ENCODE peak calls at places on chromosomes 11 and 22, in ten cellular contexts. One of them, this sample, is unnamed.

GRCh38 chr11:18455686-18456372 is at the start of gene LDHAL6A:
- DNase-seq in midbrain: no peak
- DNase-seq in fibroblast of the aortic adventitia: no peak
- DNase-seq in left kidney: peak
- DNase-seq in NCI-H748 treated with DMSO at 0.1 percent for 48 hours: no peak
- DNase-seq in sciatic nerve: no peak
- DNase-seq in naive thymus-derived CD4-positive, alpha-beta T cell: no peak
- DNase-seq in EL: no peak
- DNase-seq in stimulated activated naive CD8-positive, alpha-beta T cell treated with anti-CD3 and anti-CD28 coated beads, Interleukin-15, Interleukin-2, amounts not matched to agents 100 U/mL and 50 U/mL, for 24 hours: no peak
- DNase-seq in dorsolateral prefrontal cortex: no peak
- DNase-seq in this sample: no peak

GRCh38 chr22:20080445-20080775 is 369 bp downstream of the DGCR8 start:
- DNase-seq in midbrain: no peak
- DNase-seq in fibroblast of the aortic adventitia: peak
- DNase-seq in left kidney: peak
- DNase-seq in NCI-H748 treated with DMSO at 0.1 percent for 48 hours: no peak
- DNase-seq in sciatic nerve: peak
- DNase-seq in naive thymus-derived CD4-positive, alpha-beta T cell: peak
- DNase-seq in EL: peak
- DNase-seq in stimulated activated naive CD8-positive, alpha-beta T cell treated with anti-CD3 and anti-CD28 coated beads, Interleukin-15, Interleukin-2, amounts not matched to agents 100 U/mL and 50 U/mL, for 24 hours: peak
- DNase-seq in dorsolateral prefrontal cortex: no peak
- DNase-seq in this sample: peak

GRCh38 chr11:79331251-79331901 is 109.5 kb downstream of the TENM4 start:
- DNase-seq in midbrain: no peak
- DNase-seq in fibroblast of the aortic adventitia: no peak
- DNase-seq in left kidney: peak
- DNase-seq in NCI-H748 treated with DMSO at 0.1 percent for 48 hours: no peak
- DNase-seq in sciatic nerve: no peak
- DNase-seq in naive thymus-derived CD4-positive, alpha-beta T cell: no peak
- DNase-seq in EL: no peak
- DNase-seq in stimulated activated naive CD8-positive, alpha-beta T cell treated with anti-CD3 and anti-CD28 coated beads, Interleukin-15, Interleukin-2, amounts not matched to agents 100 U/mL and 50 U/mL, for 24 hours: no peak
- DNase-seq in dorsolateral prefrontal cortex: no peak
- DNase-seq in this sample: no peak

GRCh38 chr11:94948070-94948617 is 25.2 kb downstream of the CWC15 start:
- DNase-seq in midbrain: no peak
- DNase-seq in fibroblast of the aortic adventitia: peak
- DNase-seq in left kidney: peak
- DNase-seq in NCI-H748 treated with DMSO at 0.1 percent for 48 hours: no peak
- DNase-seq in sciatic nerve: no peak
- DNase-seq in naive thymus-derived CD4-positive, alpha-beta T cell: no peak
- DNase-seq in EL: peak
- DNase-seq in stimulated activated naive CD8-positive, alpha-beta T cell treated with anti-CD3 and anti-CD28 coated beads, Interleukin-15, Interleukin-2, amounts not matched to agents 100 U/mL and 50 U/mL, for 24 hours: no peak
- DNase-seq in dorsolateral prefrontal cortex: no peak
- DNase-seq in this sample: no peak

GRCh38 chr11:27926981-27927481 is 180.9 kb downstream of the KIF18A start:
- DNase-seq in midbrain: no peak
- DNase-seq in fibroblast of the aortic adventitia: peak
- DNase-seq in left kidney: no peak
- DNase-seq in NCI-H748 treated with DMSO at 0.1 percent for 48 hours: no peak
- DNase-seq in sciatic nerve: no peak
- DNase-seq in naive thymus-derived CD4-positive, alpha-beta T cell: no peak
- DNase-seq in EL: peak
- DNase-seq in stimulated activated naive CD8-positive, alpha-beta T cell treated with anti-CD3 and anti-CD28 coated beads, Interleukin-15, Interleukin-2, amounts not matched to agents 100 U/mL and 50 U/mL, for 24 hours: no peak
- DNase-seq in dorsolateral prefrontal cortex: no peak
- DNase-seq in this sample: no peak

GRCh38 chr11:2779499-2779980 is 79.7 kb upstream of the KCNQ1OT1 start:
- DNase-seq in midbrain: no peak
- DNase-seq in fibroblast of the aortic adventitia: no peak
- DNase-seq in left kidney: peak
- DNase-seq in NCI-H748 treated with DMSO at 0.1 percent for 48 hours: no peak
- DNase-seq in sciatic nerve: no peak
- DNase-seq in naive thymus-derived CD4-positive, alpha-beta T cell: no peak
- DNase-seq in EL: no peak
- DNase-seq in stimulated activated naive CD8-positive, alpha-beta T cell treated with anti-CD3 and anti-CD28 coated beads, Interleukin-15, Interleukin-2, amounts not matched to agents 100 U/mL and 50 U/mL, for 24 hours: no peak
- DNase-seq in dorsolateral prefrontal cortex: no peak
- DNase-seq in this sample: peak

GRCh38 chr22:20212754-20213699 is 55.1 kb downstream of the RTN4R start:
- DNase-seq in midbrain: no peak
- DNase-seq in fibroblast of the aortic adventitia: no peak
- DNase-seq in left kidney: no peak
- DNase-seq in NCI-H748 treated with DMSO at 0.1 percent for 48 hours: no peak
- DNase-seq in sciatic nerve: no peak
- DNase-seq in naive thymus-derived CD4-positive, alpha-beta T cell: no peak
- DNase-seq in EL: no peak
- DNase-seq in stimulated activated naive CD8-positive, alpha-beta T cell treated with anti-CD3 and anti-CD28 coated beads, Interleukin-15, Interleukin-2, amounts not matched to agents 100 U/mL and 50 U/mL, for 24 hours: no peak
- DNase-seq in dorsolateral prefrontal cortex: peak
- DNase-seq in this sample: no peak

GRCh38 chr11:120054753-120055045 is 83.2 kb downstream of the TRIM29 start:
- DNase-seq in midbrain: no peak
- DNase-seq in fibroblast of the aortic adventitia: no peak
- DNase-seq in left kidney: no peak
- DNase-seq in NCI-H748 treated with DMSO at 0.1 percent for 48 hours: no peak
- DNase-seq in sciatic nerve: no peak
- DNase-seq in naive thymus-derived CD4-positive, alpha-beta T cell: no peak
- DNase-seq in EL: no peak
- DNase-seq in stimulated activated naive CD8-positive, alpha-beta T cell treated with anti-CD3 and anti-CD28 coated beads, Interleukin-15, Interleukin-2, amounts not matched to agents 100 U/mL and 50 U/mL, for 24 hours: no peak
- DNase-seq in dorsolateral prefrontal cortex: no peak
- DNase-seq in this sample: peak

GRCh38 chr11:726278-726915 is 20.4 kb downstream of the EPS8L2 start:
- DNase-seq in midbrain: no peak
- DNase-seq in fibroblast of the aortic adventitia: peak
- DNase-seq in left kidney: peak
- DNase-seq in NCI-H748 treated with DMSO at 0.1 percent for 48 hours: peak
- DNase-seq in sciatic nerve: peak
- DNase-seq in naive thymus-derived CD4-positive, alpha-beta T cell: no peak
- DNase-seq in EL: no peak
- DNase-seq in stimulated activated naive CD8-positive, alpha-beta T cell treated with anti-CD3 and anti-CD28 coated beads, Interleukin-15, Interleukin-2, amounts not matched to agents 100 U/mL and 50 U/mL, for 24 hours: peak
- DNase-seq in dorsolateral prefrontal cortex: no peak
- DNase-seq in this sample: peak

GRCh38 chr11:42766191-42766590 is 545.6 kb upstream of the API5 start:
- DNase-seq in midbrain: no peak
- DNase-seq in fibroblast of the aortic adventitia: no peak
- DNase-seq in left kidney: peak
- DNase-seq in NCI-H748 treated with DMSO at 0.1 percent for 48 hours: no peak
- DNase-seq in sciatic nerve: no peak
- DNase-seq in naive thymus-derived CD4-positive, alpha-beta T cell: no peak
- DNase-seq in EL: no peak
- DNase-seq in stimulated activated naive CD8-positive, alpha-beta T cell treated with anti-CD3 and anti-CD28 coated beads, Interleukin-15, Interleukin-2, amounts not matched to agents 100 U/mL and 50 U/mL, for 24 hours: no peak
- DNase-seq in dorsolateral prefrontal cortex: no peak
- DNase-seq in this sample: no peak

GRCh38 chr11:119093951-119094815 is 7.5 kb downstream of the DPAGT1 start:
- DNase-seq in midbrain: peak
- DNase-seq in fibroblast of the aortic adventitia: peak
- DNase-seq in left kidney: peak
- DNase-seq in NCI-H748 treated with DMSO at 0.1 percent for 48 hours: no peak
- DNase-seq in sciatic nerve: no peak
- DNase-seq in naive thymus-derived CD4-positive, alpha-beta T cell: peak
- DNase-seq in EL: peak
- DNase-seq in stimulated activated naive CD8-positive, alpha-beta T cell treated with anti-CD3 and anti-CD28 coated beads, Interleukin-15, Interleukin-2, amounts not matched to agents 100 U/mL and 50 U/mL, for 24 hours: peak
- DNase-seq in dorsolateral prefrontal cortex: no peak
- DNase-seq in this sample: peak

GRCh38 chr11:64856382-64857227 is 12.2 kb upstream of the CDC42BPG start:
- DNase-seq in midbrain: peak
- DNase-seq in fibroblast of the aortic adventitia: peak
- DNase-seq in left kidney: no peak
- DNase-seq in NCI-H748 treated with DMSO at 0.1 percent for 48 hours: no peak
- DNase-seq in sciatic nerve: no peak
- DNase-seq in naive thymus-derived CD4-positive, alpha-beta T cell: no peak
- DNase-seq in EL: peak
- DNase-seq in stimulated activated naive CD8-positive, alpha-beta T cell treated with anti-CD3 and anti-CD28 coated beads, Interleukin-15, Interleukin-2, amounts not matched to agents 100 U/mL and 50 U/mL, for 24 hours: peak
- DNase-seq in dorsolateral prefrontal cortex: no peak
- DNase-seq in this sample: peak

GRCh38 chr11:13775471-13775870 is 107.0 kb downstream of the FAR1 start:
- DNase-seq in midbrain: no peak
- DNase-seq in fibroblast of the aortic adventitia: no peak
- DNase-seq in left kidney: no peak
- DNase-seq in NCI-H748 treated with DMSO at 0.1 percent for 48 hours: no peak
- DNase-seq in sciatic nerve: no peak
- DNase-seq in naive thymus-derived CD4-positive, alpha-beta T cell: no peak
- DNase-seq in EL: no peak
- DNase-seq in stimulated activated naive CD8-positive, alpha-beta T cell treated with anti-CD3 and anti-CD28 coated beads, Interleukin-15, Interleukin-2, amounts not matched to agents 100 U/mL and 50 U/mL, for 24 hours: no peak
- DNase-seq in dorsolateral prefrontal cortex: no peak
- DNase-seq in this sample: no peak

GRCh38 chr11:44868021-44868420 is 82.7 kb downstream of the TP53I11 start:
- DNase-seq in midbrain: no peak
- DNase-seq in fibroblast of the aortic adventitia: no peak
- DNase-seq in left kidney: no peak
- DNase-seq in NCI-H748 treated with DMSO at 0.1 percent for 48 hours: no peak
- DNase-seq in sciatic nerve: no peak
- DNase-seq in naive thymus-derived CD4-positive, alpha-beta T cell: no peak
- DNase-seq in EL: no peak
- DNase-seq in stimulated activated naive CD8-positive, alpha-beta T cell treated with anti-CD3 and anti-CD28 coated beads, Interleukin-15, Interleukin-2, amounts not matched to agents 100 U/mL and 50 U/mL, for 24 hours: no peak
- DNase-seq in dorsolateral prefrontal cortex: no peak
- DNase-seq in this sample: no peak

GRCh38 chr11:21037836-21038235 is 368.4 kb downstream of the NELL1 start:
- DNase-seq in midbrain: no peak
- DNase-seq in fibroblast of the aortic adventitia: no peak
- DNase-seq in left kidney: peak
- DNase-seq in NCI-H748 treated with DMSO at 0.1 percent for 48 hours: no peak
- DNase-seq in sciatic nerve: no peak
- DNase-seq in naive thymus-derived CD4-positive, alpha-beta T cell: no peak
- DNase-seq in EL: no peak
- DNase-seq in stimulated activated naive CD8-positive, alpha-beta T cell treated with anti-CD3 and anti-CD28 coated beads, Interleukin-15, Interleukin-2, amounts not matched to agents 100 U/mL and 50 U/mL, for 24 hours: no peak
- DNase-seq in dorsolateral prefrontal cortex: no peak
- DNase-seq in this sample: no peak

GRCh38 chr22:42431401-42432019 is 693 bp downstream of the NFAM1 start:
- DNase-seq in midbrain: peak
- DNase-seq in fibroblast of the aortic adventitia: no peak
- DNase-seq in left kidney: peak
- DNase-seq in NCI-H748 treated with DMSO at 0.1 percent for 48 hours: no peak
- DNase-seq in sciatic nerve: no peak
- DNase-seq in naive thymus-derived CD4-positive, alpha-beta T cell: no peak
- DNase-seq in EL: no peak
- DNase-seq in stimulated activated naive CD8-positive, alpha-beta T cell treated with anti-CD3 and anti-CD28 coated beads, Interleukin-15, Interleukin-2, amounts not matched to agents 100 U/mL and 50 U/mL, for 24 hours: no peak
- DNase-seq in dorsolateral prefrontal cortex: no peak
- DNase-seq in this sample: no peak